ENCODE peak calls at places on chromosomes 4 and X, in six cellular contexts. W, J, K, U, H and I are unnamed samples.

GRCh38 chr4:82099863-82100579 is 273.8 kb downstream of the HNRNPD start:
- DNase-seq in J (no peak), U (no peak), H (no peak), W (peak; percentile 40), K (no peak), I (no peak)

GRCh38 chr4:70728096-70728495 is 6.3 kb downstream of the RUFY3 start:
- DNase-seq in J (no peak), U (no peak), W (no peak), K (no peak), H (no peak), I (no peak)

GRCh38 chr4:37667197-37668100 is 18.7 kb downstream of the RELL1 start:
- DNase-seq in K (no peak), U (no peak), J (no peak), W (no peak), H (no peak), I (no peak)

GRCh38 chrX:136794080-136794479 is 13.3 kb upstream of the ARHGEF6 start:
- DNase-seq in K (no peak), W (no peak), J (no peak), H (no peak), U (no peak), I (no peak)

GRCh38 chr4:100517864-100518341 is at the start of gene EMCN:
- DNase-seq in W (no peak), H (no peak), K (no peak), U (no peak), J (no peak), I (no peak)

GRCh38 chrX:54891573-54891972 is 29.1 kb upstream of the TRO start:
- DNase-seq in U (peak; percentile 46), W (peak; percentile 37), K (peak; percentile 54), J (peak; percentile 62), H (no peak), I (peak; percentile 42)

GRCh38 chrX:39893417-39894338 is 204.1 kb downstream of the BCOR start:
- DNase-seq in U (no peak), K (no peak), W (no peak), J (no peak), H (no peak), I (no peak)

GRCh38 chr4:31657859-31658258 is 937.7 kb downstream of the PCDH7 start:
- DNase-seq in J (peak; percentile 63), K (no peak), U (no peak), W (peak; percentile 16), H (no peak), I (no peak)

GRCh38 chr4:18698119-18698883 is 676.7 kb upstream of the LCORL start:
- DNase-seq in H (no peak), K (no peak), U (peak; percentile 11), W (no peak), J (no peak), I (peak; percentile 66)

GRCh38 chr4:169464080-169464479 is 148.3 kb downstream of the NEK1 start:
- DNase-seq in U (no peak), J (no peak), K (no peak), W (no peak), H (no peak), I (peak; percentile 16)

GRCh38 chr4:81804849-81805248 is 333.1 kb upstream of the RASGEF1B start:
- DNase-seq in J (no peak), U (no peak), H (no peak), W (no peak), K (no peak), I (no peak)

GRCh38 chr4:8185280-8185679 is 13.8 kb upstream of the SH3TC1 start:
- DNase-seq in H (no peak), W (peak; percentile 79), U (no peak), K (no peak), J (peak; percentile 72), I (no peak)

GRCh38 chr4:150583287-150584197 is 1.6 kb downstream of the MAB21L2 start:
- DNase-seq in J (no peak), W (no peak), U (peak; percentile 77), K (peak; percentile 70), H (no peak), I (no peak)

GRCh38 chr4:42761804-42762203 is 104.9 kb upstream of the ATP8A1 start:
- DNase-seq in K (peak; percentile 32), J (no peak), U (peak; percentile 28), W (no peak), H (no peak), I (no peak)

GRCh38 chrX:77431227-77431626 is 16.0 kb upstream of the FGF16 start:
- DNase-seq in J (no peak), K (no peak), U (peak; percentile 18), W (no peak), H (no peak), I (no peak)

GRCh38 chr4:184177271-184177670 is 40.4 kb downstream of the ENPP6 start:
- DNase-seq in J (no peak), W (no peak), U (peak; percentile 21), H (no peak), K (no peak), I (no peak)

GRCh38 chr4:153936121-153936520 is 147.2 kb upstream of the SFRP2 start:
- DNase-seq in H (no peak), W (no peak), K (no peak), J (no peak), U (no peak), I (no peak)

GRCh38 chrX:47091149-47091775 is 13.0 kb downstream of the RGN start:
- DNase-seq in U (peak; percentile 30), K (peak; percentile 39), J (no peak), W (no peak), H (no peak), I (peak; percentile 79)

GRCh38 chr4:89064848-89065247 is 7.9 kb upstream of the FAM13A start:
- DNase-seq in J (no peak), U (no peak), K (no peak), H (no peak), W (no peak), I (no peak)

GRCh38 chrX:55794420-55794819 is 76.9 kb downstream of the RRAGB start:
- DNase-seq in U (no peak), J (no peak), W (no peak), H (no peak), K (no peak), I (no peak)

GRCh38 chrX:103656623-103657022 is 27.8 kb downstream of the TCEAL1 start:
- DNase-seq in U (no peak), K (no peak), W (peak; percentile 90), H (peak; percentile 77), J (peak; percentile 95), I (no peak)

GRCh38 chrX:150983526-150984163 is 510 bp downstream of the HMGB3 start:
- DNase-seq in K (no peak), H (no peak), W (no peak), J (no peak), U (no peak), I (peak; percentile 10)

GRCh38 chrX:46376246-46376885 is 168.9 kb downstream of the ZNF674 start:
- DNase-seq in K (peak; percentile 69), H (no peak), J (peak; percentile 79), U (peak; percentile 69), W (peak; percentile 61), I (peak; percentile 31)

GRCh38 chrX:39725928-39726619 is 371.7 kb downstream of the BCOR start:
- DNase-seq in U (no peak), W (peak; percentile 64), J (peak; percentile 35), K (no peak), H (no peak), I (no peak)

GRCh38 chrX:123588723-123589122 is 144.1 kb downstream of the THOC2 start:
- DNase-seq in W (no peak), U (no peak), K (no peak), J (peak; percentile 33), H (no peak), I (no peak)

GRCh38 chr4:107751670-107752069 is 31.6 kb upstream of the PAPSS1 start:
- DNase-seq in K (no peak), H (no peak), U (no peak), W (no peak), J (no peak), I (no peak)

GRCh38 chr4:122652379-122652778 is 31.5 kb upstream of the IL21 start:
- DNase-seq in H (peak; percentile 36), U (peak; percentile 63), W (peak; percentile 30), K (peak; percentile 13), J (peak; percentile 66), I (peak; percentile 67)

GRCh38 chrX:55624403-55624802 is 1.2 kb downstream of the FOXR2 start:
- DNase-seq in J (no peak), W (no peak), U (no peak), H (no peak), K (no peak), I (no peak)

DNA sequence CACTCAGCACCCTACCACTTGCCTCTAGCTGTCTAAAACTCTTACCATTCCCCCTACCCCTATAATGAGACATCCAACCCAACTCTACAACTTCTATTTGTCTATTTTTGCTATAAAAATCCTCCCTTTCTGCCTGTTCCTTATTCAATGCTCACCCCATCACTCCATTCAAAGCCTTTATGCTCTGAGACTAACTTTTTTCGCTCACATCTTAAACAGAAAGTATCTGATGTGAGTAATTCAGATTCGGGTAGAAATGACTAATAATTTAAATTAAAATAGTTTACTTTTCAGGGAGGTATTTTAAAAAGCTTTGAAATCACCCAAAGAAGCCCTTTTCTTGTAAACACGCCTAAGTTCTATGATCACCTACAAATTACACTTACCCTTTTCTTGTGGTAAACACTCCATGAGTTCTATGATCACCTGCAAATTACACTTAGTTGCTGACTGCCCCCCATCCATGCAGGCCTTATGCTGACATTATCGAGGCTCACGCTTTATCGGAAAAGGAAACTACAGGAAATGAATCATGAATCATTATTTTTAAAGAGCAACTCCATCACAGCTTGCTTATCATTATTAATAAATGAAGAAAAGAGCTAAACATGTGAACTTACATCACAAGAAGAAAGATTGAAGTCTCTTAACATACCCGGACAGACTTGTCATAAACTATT is 168.7 kb upstream of the PPP1R2C start:
- DNase-seq in U (no peak), W (no peak), J (no peak), H (no peak), K (no peak), I (no peak)
- H3K79me2 ChIP-seq in U (no peaks in the 10 kb centered on the region), W (no peaks in the 10 kb centered on the region), J (no peaks in the 10 kb centered on the region), H (no peaks in the 10 kb centered on the region), K (no peaks in the 10 kb centered on the region), I (no peaks in the 10 kb centered on the region)

GRCh38 chr4:38674206-38675144 is 10.5 kb downstream of the KLF3 start:
- DNase-seq in U (no peak), H (no peak), W (peak; percentile 46), K (peak; percentile 15), J (peak; percentile 45), I (no peak)
- H3K4me1 ChIP-seq in U (peaks cover 56% of the 10 kb centered on the region), H (peaks cover 74% of the 10 kb centered on the region), W (peaks cover 56% of the 10 kb centered on the region), K (peaks cover 55% of the 10 kb centered on the region), J (peaks cover 57% of the 10 kb centered on the region), I (peaks cover 56% of the 10 kb centered on the region)

GRCh38 chrX:109952985-109953905 is 49.7 kb upstream of the TMEM164 start:
- DNase-seq in K (no peak), H (no peak), W (no peak), J (no peak), U (no peak), I (peak; percentile 90)

GRCh38 chrX:109959356-109959871 is 43.5 kb upstream of the TMEM164 start:
- DNase-seq in K (no peak), J (peak; percentile 35), U (no peak), W (no peak), H (no peak), I (peak; percentile 23)

GRCh38 chrX:109954333-109954732 is 48.6 kb upstream of the TMEM164 start:
- DNase-seq in U (no peak), K (no peak), W (peak; percentile 39), H (peak; percentile 5), J (peak; percentile 57), I (peak; percentile 21)

GRCh38 chrX:109952050-109952449 is 50.9 kb upstream of the TMEM164 start:
- DNase-seq in H (no peak), W (peak; percentile 34), K (no peak), U (no peak), J (peak; percentile 88), I (no peak)

GRCh38 chrX:109954955-109955354 is 48.0 kb upstream of the TMEM164 start:
- DNase-seq in J (peak; percentile 41), H (no peak), U (no peak), W (peak; percentile 59), K (no peak), I (no peak)
- H3K4me3 ChIP-seq in J (no peak overlapping the region), H (no peak overlapping the region), U (no peak overlapping the region), W (no peak overlapping the region), K (no peak overlapping the region), I (no peak overlapping the region)

GRCh38 chr4:139154952-139155557 is 22.0 kb downstream of the ELF2 start:
- DNase-seq in K (no peak), W (no peak), U (no peak), J (no peak), H (no peak), I (no peak)
- H3K79me2 ChIP-seq in K (peaks cover 65% of the 10 kb centered on the region), W (peaks cover 5% of the 10 kb centered on the region), U (peaks cover 53% of the 10 kb centered on the region), J (no peaks in the 10 kb centered on the region), H (no peaks in the 10 kb centered on the region), I (peaks cover 89% of the 10 kb centered on the region)